ENCODE peak calls at places on chromosome 10, in six cellular contexts. One of them, this sample, is unnamed.

GRCh38 chr10:109883859-109884771 is 39.2 kb downstream of the XPNPEP1 start:
- DNase-seq in effector CD8-positive, alpha-beta T cell: peak; percentile 5
- DNase-seq in islet precursor cell: peak; percentile 95
- DNase-seq in myocyte: peak; percentile 89
- DNase-seq in activated T-cell treated with anti-CD3 and anti-CD28 coated beads for 1 hour: peak; percentile 46
- DNase-seq in lung: peak; percentile 72
- DNase-seq in this sample: peak; percentile 92

GRCh38 chr10:86666538-86666937 is 1.8 kb upstream of the LDB3 start:
- DNase-seq in islet precursor cell: no peak
- DNase-seq in activated T-cell treated with anti-CD3 and anti-CD28 coated beads for 1 hour: no peak
- DNase-seq in lung: no peak
- DNase-seq in effector CD8-positive, alpha-beta T cell: no peak
- DNase-seq in myocyte: peak; percentile 56
- DNase-seq in this sample: no peak

GRCh38 chr10:72044417-72045041 is 43.8 kb downstream of the SPOCK2 start:
- DNase-seq in activated T-cell treated with anti-CD3 and anti-CD28 coated beads for 1 hour: no peak
- DNase-seq in myocyte: peak; percentile 29
- DNase-seq in effector CD8-positive, alpha-beta T cell: no peak
- DNase-seq in lung: no peak
- DNase-seq in islet precursor cell: peak; percentile 93
- DNase-seq in this sample: peak; percentile 43

GRCh38 chr10:22630229-22631174 is 83.9 kb downstream of the PIP4K2A start:
- DNase-seq in lung: no peak
- DNase-seq in myocyte: no peak
- DNase-seq in activated T-cell treated with anti-CD3 and anti-CD28 coated beads for 1 hour: no peak
- DNase-seq in islet precursor cell: no peak
- DNase-seq in effector CD8-positive, alpha-beta T cell: no peak
- DNase-seq in this sample: no peak

GRCh38 chr10:67141300-67141699 is 215.5 kb downstream of the LRRTM3 start:
- DNase-seq in activated T-cell treated with anti-CD3 and anti-CD28 coated beads for 1 hour: no peak
- DNase-seq in lung: no peak
- DNase-seq in effector CD8-positive, alpha-beta T cell: no peak
- DNase-seq in myocyte: no peak
- DNase-seq in islet precursor cell: no peak
- DNase-seq in this sample: no peak

GRCh38 chr10:119335671-119336353 is 128.4 kb downstream of the GRK5 start:
- DNase-seq in myocyte: peak; percentile 62
- DNase-seq in islet precursor cell: no peak
- DNase-seq in activated T-cell treated with anti-CD3 and anti-CD28 coated beads for 1 hour: no peak
- DNase-seq in effector CD8-positive, alpha-beta T cell: no peak
- DNase-seq in lung: no peak
- DNase-seq in this sample: peak; percentile 80

GRCh38 chr10:125154529-125154928 is 5.8 kb downstream of the CTBP2 start:
- DNase-seq in islet precursor cell: no peak
- DNase-seq in activated T-cell treated with anti-CD3 and anti-CD28 coated beads for 1 hour: no peak
- DNase-seq in lung: no peak
- DNase-seq in myocyte: no peak
- DNase-seq in effector CD8-positive, alpha-beta T cell: no peak
- DNase-seq in this sample: no peak

GRCh38 chr10:53430127-53430891 is 657.7 kb upstream of the MBL2 start:
- DNase-seq in lung: no peak
- DNase-seq in myocyte: no peak
- DNase-seq in islet precursor cell: no peak
- DNase-seq in effector CD8-positive, alpha-beta T cell: no peak
- DNase-seq in activated T-cell treated with anti-CD3 and anti-CD28 coated beads for 1 hour: no peak
- DNase-seq in this sample: no peak

GRCh38 chr10:59336632-59337031 is 25.7 kb downstream of the FAM13C start:
- DNase-seq in islet precursor cell: no peak
- DNase-seq in myocyte: peak; percentile 37
- DNase-seq in lung: no peak
- DNase-seq in effector CD8-positive, alpha-beta T cell: no peak
- DNase-seq in activated T-cell treated with anti-CD3 and anti-CD28 coated beads for 1 hour: no peak
- DNase-seq in this sample: no peak

GRCh38 chr10:48459270-48460147 is 145.4 kb downstream of the ARHGAP22 start:
- DNase-seq in activated T-cell treated with anti-CD3 and anti-CD28 coated beads for 1 hour: no peak
- DNase-seq in myocyte: no peak
- DNase-seq in islet precursor cell: peak; percentile 63
- DNase-seq in lung: no peak
- DNase-seq in effector CD8-positive, alpha-beta T cell: no peak
- DNase-seq in this sample: no peak

GRCh38 chr10:90363799-90364483 is 493.9 kb downstream of the HTR7 start:
- DNase-seq in lung: no peak
- DNase-seq in islet precursor cell: no peak
- DNase-seq in activated T-cell treated with anti-CD3 and anti-CD28 coated beads for 1 hour: no peak
- DNase-seq in myocyte: no peak
- DNase-seq in effector CD8-positive, alpha-beta T cell: no peak
- DNase-seq in this sample: no peak

GRCh38 chr10:117411440-117412428 is 36.5 kb upstream of the PDZD8 start:
- DNase-seq in activated T-cell treated with anti-CD3 and anti-CD28 coated beads for 1 hour: no peak
- DNase-seq in lung: no peak
- DNase-seq in myocyte: no peak
- DNase-seq in islet precursor cell: no peak
- DNase-seq in effector CD8-positive, alpha-beta T cell: no peak
- DNase-seq in this sample: no peak

GRCh38 chr10:72379062-72379461 is 24.3 kb upstream of the DNAJB12 start:
- DNase-seq in islet precursor cell: no peak
- DNase-seq in myocyte: peak; percentile 59
- DNase-seq in lung: no peak
- DNase-seq in activated T-cell treated with anti-CD3 and anti-CD28 coated beads for 1 hour: no peak
- DNase-seq in effector CD8-positive, alpha-beta T cell: no peak
- DNase-seq in this sample: no peak

GRCh38 chr10:70605153-70605552 is 2.6 kb upstream of the PRF1 start:
- DNase-seq in effector CD8-positive, alpha-beta T cell: no peak
- DNase-seq in islet precursor cell: no peak
- DNase-seq in activated T-cell treated with anti-CD3 and anti-CD28 coated beads for 1 hour: no peak
- DNase-seq in lung: no peak
- DNase-seq in myocyte: no peak
- DNase-seq in this sample: no peak

GRCh38 chr10:97709746-97710078 is 3.8 kb upstream of the MARVELD1 start:
- DNase-seq in lung: no peak
- DNase-seq in effector CD8-positive, alpha-beta T cell: no peak
- DNase-seq in islet precursor cell: no peak
- DNase-seq in myocyte: no peak
- DNase-seq in activated T-cell treated with anti-CD3 and anti-CD28 coated beads for 1 hour: no peak
- DNase-seq in this sample: no peak

GRCh38 chr10:131810805-131811137 is 90.0 kb upstream of the PPP2R2D start:
- DNase-seq in lung: no peak
- DNase-seq in myocyte: no peak
- DNase-seq in activated T-cell treated with anti-CD3 and anti-CD28 coated beads for 1 hour: no peak
- DNase-seq in effector CD8-positive, alpha-beta T cell: no peak
- DNase-seq in islet precursor cell: no peak
- DNase-seq in this sample: no peak

GRCh38 chr10:52883996-52884871 is 111.7 kb upstream of the MBL2 start:
- DNase-seq in islet precursor cell: peak; percentile 90
- DNase-seq in lung: peak; percentile 50
- DNase-seq in effector CD8-positive, alpha-beta T cell: no peak
- DNase-seq in myocyte: peak; percentile 71
- DNase-seq in activated T-cell treated with anti-CD3 and anti-CD28 coated beads for 1 hour: no peak
- DNase-seq in this sample: peak; percentile 33

GRCh38 chr10:125817318-125817946 is 5.6 kb downstream of the UROS start:
- DNase-seq in activated T-cell treated with anti-CD3 and anti-CD28 coated beads for 1 hour: no peak
- DNase-seq in islet precursor cell: peak; percentile 28
- DNase-seq in effector CD8-positive, alpha-beta T cell: no peak
- DNase-seq in myocyte: no peak
- DNase-seq in lung: no peak
- DNase-seq in this sample: no peak

GRCh38 chr10:55627526-55628170 is 733.4 kb downstream of the ZWINT start:
- DNase-seq in effector CD8-positive, alpha-beta T cell: no peak
- DNase-seq in myocyte: no peak
- DNase-seq in islet precursor cell: peak; percentile 78
- DNase-seq in activated T-cell treated with anti-CD3 and anti-CD28 coated beads for 1 hour: no peak
- DNase-seq in lung: no peak
- DNase-seq in this sample: no peak

GRCh38 chr10:113297226-113297625 is 255.6 kb upstream of the HABP2 start:
- DNase-seq in myocyte: no peak
- DNase-seq in lung: no peak
- DNase-seq in activated T-cell treated with anti-CD3 and anti-CD28 coated beads for 1 hour: no peak
- DNase-seq in islet precursor cell: peak; percentile 91
- DNase-seq in effector CD8-positive, alpha-beta T cell: no peak
- DNase-seq in this sample: no peak

GRCh38 chr10:67790534-67791408 is 47.2 kb downstream of the DNAJC12 start:
- DNase-seq in effector CD8-positive, alpha-beta T cell: no peak
- DNase-seq in islet precursor cell: no peak
- DNase-seq in lung: no peak
- DNase-seq in activated T-cell treated with anti-CD3 and anti-CD28 coated beads for 1 hour: no peak
- DNase-seq in myocyte: no peak
- DNase-seq in this sample: no peak

GRCh38 chr10:14466256-14466655 is 135.5 kb upstream of the FRMD4A start:
- DNase-seq in lung: no peak
- DNase-seq in effector CD8-positive, alpha-beta T cell: no peak
- DNase-seq in activated T-cell treated with anti-CD3 and anti-CD28 coated beads for 1 hour: no peak
- DNase-seq in myocyte: peak; percentile 89
- DNase-seq in islet precursor cell: no peak
- DNase-seq in this sample: no peak

GRCh38 chr10:6328708-6329423 is 126.1 kb downstream of the PFKFB3 start:
- DNase-seq in islet precursor cell: no peak
- DNase-seq in activated T-cell treated with anti-CD3 and anti-CD28 coated beads for 1 hour: no peak
- DNase-seq in myocyte: peak; percentile 75
- DNase-seq in lung: no peak
- DNase-seq in effector CD8-positive, alpha-beta T cell: no peak
- DNase-seq in this sample: no peak

GRCh38 chr10:19977097-19977521 is 160.9 kb downstream of the PLXDC2 start:
- DNase-seq in islet precursor cell: no peak
- DNase-seq in effector CD8-positive, alpha-beta T cell: no peak
- DNase-seq in lung: no peak
- DNase-seq in myocyte: no peak
- DNase-seq in activated T-cell treated with anti-CD3 and anti-CD28 coated beads for 1 hour: no peak
- DNase-seq in this sample: peak; percentile 74

GRCh38 chr10:1034758-1035157 is 9.1 kb upstream of the IDI2 start:
- DNase-seq in lung: no peak
- DNase-seq in activated T-cell treated with anti-CD3 and anti-CD28 coated beads for 1 hour: no peak
- DNase-seq in myocyte: no peak
- DNase-seq in islet precursor cell: no peak
- DNase-seq in effector CD8-positive, alpha-beta T cell: no peak
- DNase-seq in this sample: no peak